ENCODE peak calls at places on chromosomes 3 and 15, in seven cellular contexts. Z, Y, K, Q, F, H and M are unnamed samples.

GRCh38 chr3:148950806-148951205 is 40.5 kb upstream of the GYG1 start:
- DNase-seq in Z (no peak), Y (no peak), K (no peak), Q (no peak), F (no peak), H (no peak), M (no peak)

GRCh38 chr3:160473978-160474377 is 24.4 kb upstream of the TRIM59 start:
- DNase-seq in Z (peak), Y (no peak), K (no peak), Q (no peak), F (no peak), H (no peak), M (no peak)

GRCh38 chr3:151538706-151539403 is 78.0 kb upstream of the IGSF10 start:
- DNase-seq in Z (peak), Y (no peak), K (peak), Q (no peak), F (peak), H (no peak), M (no peak)

GRCh38 chr15:63089260-63090043 is 32.2 kb upstream of the LACTB start:
- DNase-seq in Z (peak), Y (no peak), K (no peak), Q (no peak), F (no peak), H (no peak), M (no peak)

GRCh38 chr15:60408438-60409105 is 10.8 kb upstream of the ANXA2 start:
- DNase-seq in Z (no peak), Y (no peak), K (no peak), Q (no peak), F (no peak), H (no peak), M (no peak)

GRCh38 chr15:69593488-69593887 is 140.9 kb downstream of the RPLP1 start:
- DNase-seq in Z (no peak), Y (no peak), K (no peak), Q (no peak), F (no peak), H (no peak), M (no peak)

GRCh38 chr3:35505772-35506171 is 133.6 kb upstream of the ARPP21 start:
- DNase-seq in Z (no peak), Y (no peak), K (no peak), Q (no peak), F (no peak), H (no peak), M (no peak)

GRCh38 chr3:5294360-5294759 is 106.9 kb downstream of the EDEM1 start:
- DNase-seq in Z (no peak), Y (no peak), K (no peak), Q (no peak), F (no peak), H (no peak), M (no peak)

GRCh38 chr3:41997702-41998551 is 36.0 kb upstream of the ULK4 start:
- DNase-seq in Z (no peak), Y (no peak), K (peak), Q (no peak), F (no peak), H (no peak), M (no peak)

GRCh38 chr3:126264952-126265351 is 84.6 kb upstream of the ALDH1L1 start:
- DNase-seq in Z (no peak), Y (no peak), K (no peak), Q (no peak), F (no peak), H (no peak), M (no peak)

GRCh38 chr3:17730318-17730967 is 12.0 kb downstream of the TBC1D5 start:
- DNase-seq in Z (no peak), Y (no peak), K (no peak), Q (no peak), F (no peak), H (no peak), M (no peak)

GRCh38 chr3:12508316-12508715 is 24.0 kb downstream of the TSEN2 start:
- DNase-seq in Z (peak), Y (no peak), K (no peak), Q (no peak), F (no peak), H (no peak), M (no peak)

GRCh38 chr3:24545917-24546316 is 51.3 kb upstream of the THRB start:
- DNase-seq in Z (peak), Y (no peak), K (no peak), Q (no peak), F (no peak), H (no peak), M (peak)

GRCh38 chr15:55694652-55695150 is 48.3 kb downstream of the PRTG start:
- DNase-seq in Z (no peak), Y (no peak), K (no peak), Q (no peak), F (no peak), H (no peak), M (no peak)

GRCh38 chr3:32313169-32313568 is 74.7 kb downstream of the CMTM8 start:
- DNase-seq in Z (no peak), Y (no peak), K (no peak), Q (no peak), F (no peak), H (no peak), M (no peak)

GRCh38 chr15:92817339-92817886 is 82.7 kb upstream of the CHD2 start:
- DNase-seq in Z (no peak), Y (no peak), K (no peak), Q (no peak), F (no peak), H (no peak), M (peak)

GRCh38 chr3:67646586-67647234 is 7.7 kb downstream of the SUCLG2 start:
- DNase-seq in Z (no peak), Y (no peak), K (no peak), Q (no peak), F (no peak), H (no peak), M (no peak)

GRCh38 chr15:71357357-71357756 is 242.1 kb downstream of the THSD4 start:
- DNase-seq in Z (no peak), Y (no peak), K (no peak), Q (no peak), F (no peak), H (no peak), M (peak)

GRCh38 chr15:42118650-42119531 is 24.5 kb upstream of the PLA2G4D start:
- DNase-seq in Z (no peak), Y (no peak), K (no peak), Q (no peak), F (no peak), H (no peak), M (no peak)

GRCh38 chr15:94061041-94061440 is 170.3 kb upstream of the MCTP2 start:
- DNase-seq in Z (no peak), Y (no peak), K (no peak), Q (no peak), F (no peak), H (no peak), M (no peak)

GRCh38 chr15:52337961-52338535 is 42.4 kb upstream of the MYO5C start:
- DNase-seq in Z (no peak), Y (no peak), K (no peak), Q (no peak), F (no peak), H (no peak), M (no peak)

GRCh38 chr15:99109555-99110021 is 4.7 kb downstream of the SYNM start:
- DNase-seq in Z (no peak), Y (no peak), K (no peak), Q (no peak), F (no peak), H (no peak), M (no peak)

GRCh38 chr15:50210462-50211264 is 28.7 kb downstream of the SLC27A2 start:
- DNase-seq in Z (no peak), Y (no peak), K (no peak), Q (no peak), F (no peak), H (no peak), M (peak)

GRCh38 chr3:59820352-59820934 is 770.6 kb upstream of the CFAP20DC start:
- DNase-seq in Z (no peak), Y (no peak), K (no peak), Q (no peak), F (no peak), H (no peak), M (no peak)

GRCh38 chr3:176362191-176362731 is 835.0 kb downstream of the TBL1XR1 start:
- DNase-seq in Z (no peak), Y (no peak), K (no peak), Q (no peak), F (no peak), H (no peak), M (no peak)

GRCh38 chr3:188590556-188590955 is 436.6 kb downstream of the LPP start:
- DNase-seq in Z (no peak), Y (no peak), K (no peak), Q (no peak), F (no peak), H (no peak), M (no peak)

GRCh38 chr15:41775651-41776050 is 1.4 kb downstream of the MAPKBP1 start:
- DNase-seq in Z (no peak), Y (no peak), K (no peak), Q (no peak), F (no peak), H (no peak), M (no peak)

GRCh38 chr3:67863869-67864268 is 209.5 kb upstream of the SUCLG2 start:
- DNase-seq in Z (no peak), Y (no peak), K (no peak), Q (no peak), F (no peak), H (no peak), M (no peak)

GRCh38 chr3:64207289-64208086 is 17.8 kb downstream of the PRICKLE2 start:
- DNase-seq in Z (no peak), Y (no peak), K (no peak), Q (no peak), F (no peak), H (no peak), M (no peak)

GRCh38 chr3:48952510-48953118 is 34.0 kb downstream of the ARIH2 start:
- DNase-seq in Z (no peak), Y (peak), K (peak), Q (peak), F (no peak), H (no peak), M (no peak)